ENCODE peak calls at places on chromosomes 16 and 17, in four cellular contexts. B is GM12878, N is H1, H is SK-N-SH. O is an unnamed sample.
A peak's percentile ranks its signal among the peaks of the same experiment; 100 is the strongest.

GRCh38 chr17:44084131-44084538 is 13.6 kb downstream of the G6PC3 start:
- DNase-seq in B (no peak), N (peak; percentile 85), H (peak; percentile 78), O (no peak)

GRCh38 chr16:59324462-59324861 is 590.3 kb upstream of the GOT2 start:
- DNase-seq in B (no peak), N (no peak), H (no peak), O (no peak)

GRCh38 chr17:51734462-51734861 is 424.1 kb downstream of the CA10 start:
- DNase-seq in B (no peak), N (peak; percentile 56), H (no peak), O (no peak)

GRCh38 chr17:30225919-30226553 is 9.5 kb downstream of the SLC6A4 start:
- DNase-seq in B (no peak), N (no peak), H (no peak), O (peak; percentile 96)

GRCh38 chr17:29710891-29711418 is 88.2 kb upstream of the CORO6 start:
- DNase-seq in B (no peak), N (no peak), H (peak; percentile 85), O (peak; percentile 35)

GRCh38 chr17:3887811-3888210 is 5.0 kb downstream of the CAMKK1 start:
- DNase-seq in B (no peak), N (no peak), H (no peak), O (no peak)

GRCh38 chr17:59899099-59899498 is 6.2 kb downstream of the RPS6KB1 start:
- DNase-seq in B (no peak), N (no peak), H (no peak), O (no peak)

GRCh38 chr16:19829844-19830703 is 54.6 kb downstream of the GPRC5B start:
- DNase-seq in B (no peak), N (no peak), H (no peak), O (no peak)

GRCh38 chr17:21210411-21211076 is 3.4 kb downstream of the TMEM11 start:
- DNase-seq in B (no peak), N (no peak), H (no peak), O (no peak)

GRCh38 chr17:59004338-59005111 is 102.2 kb downstream of the TRIM37 start:
- DNase-seq in B (peak; percentile 48), N (peak; percentile 79), H (peak; percentile 63), O (peak; percentile 58)

GRCh38 chr16:14286381-14287230 is 215.5 kb downstream of the MRTFB start:
- DNase-seq in B (no peak), N (peak; percentile 74), H (no peak), O (no peak)

GRCh38 chr17:45172541-45173286 is 11.0 kb downstream of the HEXIM2 start:
- DNase-seq in B (no peak), N (peak; percentile 70), H (peak; percentile 93), O (peak; percentile 97)

GRCh38 chr16:24009060-24009459 is 173.3 kb downstream of the PRKCB start:
- DNase-seq in B (peak; percentile 28), N (no peak), H (no peak), O (no peak)

GRCh38 chr16:2776500-2777139 is 460 bp downstream of the ELOB start:
- DNase-seq in B (no peak), N (no peak), H (no peak), O (no peak)

DNA sequence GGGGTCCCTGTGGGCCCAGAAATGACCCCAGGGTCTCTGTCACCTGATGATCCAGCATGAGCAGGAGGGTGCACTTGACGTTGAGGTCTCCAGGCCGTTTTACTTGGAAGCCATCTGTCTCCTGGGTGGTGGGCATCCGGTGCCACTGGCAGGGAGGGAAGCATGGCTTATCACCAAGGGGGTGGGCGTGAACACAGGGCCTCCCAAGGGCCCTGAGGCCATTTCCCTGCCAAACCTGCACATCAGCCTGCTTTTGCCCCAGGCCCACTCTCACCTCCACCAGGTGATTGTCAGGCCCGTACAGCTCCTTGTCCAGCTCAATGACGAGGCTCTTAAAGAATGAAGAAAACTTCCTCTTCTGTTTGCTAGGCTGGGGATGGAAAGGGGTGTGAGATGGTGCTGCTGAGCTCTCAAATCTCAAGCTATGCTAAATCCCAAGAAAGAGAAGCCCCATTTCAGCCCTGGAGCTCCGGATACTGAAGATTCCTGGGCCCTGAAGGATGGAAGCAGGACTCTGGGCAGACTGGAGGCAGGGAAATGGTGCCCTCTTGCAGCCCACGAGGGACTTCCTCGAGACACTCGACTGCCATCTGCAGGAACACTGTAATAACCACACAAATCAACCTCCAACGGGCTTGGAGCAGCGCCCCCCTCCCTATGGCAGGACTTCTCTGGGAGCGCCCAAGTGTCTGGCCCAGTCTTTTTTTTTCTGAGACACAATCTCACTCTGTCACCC is 7.1 kb upstream of the FTSJ3 start:
- DNase-seq in B (no peak), N (peak; percentile 70), H (peak; percentile 87), O (peak; percentile 81)
- TF ChIP-seq TCF12 in B (no peak), N (no peak), H (no peak), O (no peak)

DNA sequence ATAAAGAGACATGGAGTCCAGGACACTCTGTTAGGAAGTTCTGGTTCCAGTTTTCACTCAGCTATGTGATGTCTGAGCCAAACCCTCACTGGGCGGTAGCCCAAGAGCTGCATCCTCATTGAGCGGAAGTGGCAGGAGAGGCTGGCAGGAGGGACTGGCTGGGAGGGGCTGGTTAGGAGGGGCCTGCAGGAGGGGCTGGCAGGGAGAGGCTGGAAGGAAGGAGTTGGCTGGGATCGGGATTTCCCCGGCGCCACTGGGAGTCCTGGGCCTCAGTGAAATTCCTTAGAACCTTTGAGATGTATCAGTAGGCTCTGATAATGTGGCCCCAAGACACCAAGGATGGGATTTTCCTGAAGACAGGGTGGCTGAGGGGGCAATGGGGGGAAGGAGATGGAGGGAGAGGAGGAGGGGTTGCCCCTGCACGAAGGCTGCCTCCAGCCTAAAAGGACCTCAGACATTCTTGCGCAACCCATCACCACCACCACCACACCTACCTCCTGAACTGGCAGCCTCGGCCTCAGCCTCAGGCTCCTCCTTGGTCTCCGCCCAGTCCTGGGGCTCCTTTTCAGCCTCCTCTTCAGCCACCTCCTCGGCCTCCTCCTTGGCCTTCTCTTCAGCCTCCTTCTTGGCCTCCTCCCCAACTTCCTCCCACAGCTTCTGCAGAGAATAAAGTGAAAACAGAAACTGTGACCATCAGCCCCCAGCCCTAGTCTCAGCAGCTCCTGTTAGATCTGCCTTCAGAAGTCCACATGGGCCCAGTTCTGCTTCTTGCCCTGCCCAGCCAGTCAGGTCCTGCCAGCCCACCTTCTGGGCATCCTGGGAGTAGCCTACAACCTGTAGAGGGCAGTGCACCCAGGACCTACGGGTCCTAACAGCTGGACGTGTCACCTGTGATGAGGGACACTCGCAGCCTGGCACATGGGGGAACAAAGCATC is 31.7 kb downstream of the CNGB1 start:
- DNase-seq in B (no peak), N (no peak), H (no peak), O (peak; percentile 22)
- TF ChIP-seq TCF12 in B (no peak), N (no peak), H (no peak), O (no peak)

GRCh38 chr16:85430523-85431381 is 182.4 kb upstream of the GSE1 start:
- DNase-seq in B (no peak), N (peak; percentile 56), H (peak; percentile 72), O (no peak)

GRCh38 chr16:85431431-85432124 is 181.5 kb upstream of the GSE1 start:
- DNase-seq in B (no peak), N (peak; percentile 46), H (peak; percentile 72), O (no peak)

GRCh38 chr16:85429776-85430522 is 183.2 kb upstream of the GSE1 start:
- DNase-seq in B (no peak), N (no peak), H (no peak), O (no peak)

GRCh38 chr16:85433477-85433876 is 179.6 kb upstream of the GSE1 start:
- DNase-seq in B (no peak), N (no peak), H (no peak), O (no peak)

GRCh38 chr16:85432606-85433005 is 180.5 kb upstream of the GSE1 start:
- DNase-seq in B (no peak), N (no peak), H (no peak), O (no peak)
- TF ChIP-seq TCF12 in B (no peak), N (no peak), H (no peak), O (no peak)

DNA sequence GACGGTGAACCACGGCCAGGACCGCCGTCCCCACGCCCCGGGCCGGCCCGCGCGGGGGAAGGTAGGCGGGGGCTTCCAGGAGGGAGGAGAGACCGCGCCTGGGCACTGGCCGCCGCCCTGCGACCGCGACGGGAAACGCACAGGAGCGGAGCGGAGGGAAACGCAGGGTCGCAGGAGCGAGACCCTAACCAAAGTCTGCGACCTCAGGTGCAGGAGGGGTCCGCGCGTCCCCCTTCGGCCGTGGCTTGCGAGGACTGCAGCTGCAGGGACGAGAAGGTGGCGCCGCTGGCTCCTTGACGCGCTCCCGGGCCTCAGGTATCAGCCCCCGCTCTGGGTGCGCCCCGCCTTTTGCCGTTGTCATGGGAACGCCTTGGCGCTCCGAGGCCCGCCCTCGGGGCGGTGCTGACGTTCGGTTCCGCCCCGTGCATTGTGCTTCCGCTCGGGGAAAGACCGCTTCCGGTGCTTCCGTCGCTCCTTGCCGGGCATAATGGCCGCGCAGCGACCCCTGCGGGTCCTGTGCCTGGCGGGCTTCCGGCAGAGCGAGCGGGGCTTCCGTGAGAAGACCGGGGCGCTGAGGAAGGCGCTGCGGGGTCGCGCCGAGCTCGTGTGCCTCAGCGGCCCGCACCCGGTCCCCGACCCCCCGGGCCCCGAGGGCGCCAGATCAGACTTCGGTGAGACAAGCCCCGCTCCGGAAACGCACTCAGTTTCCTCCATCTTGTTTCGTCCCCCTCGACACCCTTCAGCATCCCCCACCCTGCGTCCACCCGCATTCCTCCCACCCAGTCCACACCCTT is at the start of gene OVCA2:
- DNase-seq in B (peak; percentile 77), N (peak; percentile 96), H (peak; percentile 97), O (peak; percentile 80)
- TF ChIP-seq TCF12 in B (peak; percentile 39), N (no peak), H (no peak), O (no peak)

GRCh38 chr17:80646328-80646727 is 101.7 kb downstream of the RPTOR start:
- DNase-seq in B (no peak), N (no peak), H (no peak), O (no peak)

GRCh38 chr17:80649672-80650338 is 105.2 kb downstream of the RPTOR start:
- DNase-seq in B (no peak), N (peak; percentile 73), H (peak; percentile 79), O (peak; percentile 77)

GRCh38 chr17:80645706-80646325 is 101.2 kb downstream of the RPTOR start:
- DNase-seq in B (no peak), N (no peak), H (peak; percentile 82), O (no peak)

GRCh38 chr17:80649200-80649644 is 104.6 kb downstream of the RPTOR start:
- DNase-seq in B (no peak), N (no peak), H (no peak), O (no peak)

DNA sequence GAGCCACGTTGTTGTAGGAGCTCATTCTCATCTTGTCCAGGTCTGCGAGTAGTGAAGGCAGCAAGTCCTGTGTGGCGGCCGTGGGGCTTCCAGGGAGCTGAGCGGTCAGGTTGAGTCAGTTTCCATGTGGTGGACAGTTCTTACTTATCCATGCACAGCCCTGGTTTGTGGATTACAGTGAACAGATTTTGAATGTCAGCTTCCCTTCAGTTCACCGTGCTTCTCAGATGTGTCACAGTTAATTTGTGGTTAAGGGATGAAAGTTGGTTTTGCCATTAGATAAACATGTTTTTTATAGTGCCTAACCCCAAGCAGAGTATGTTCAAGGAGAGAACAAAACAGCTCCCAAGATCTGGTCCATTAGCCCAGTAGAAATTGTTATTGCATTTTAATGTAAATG is 103.1 kb downstream of the RPTOR start:
- DNase-seq in B (no peak), N (no peak), H (no peak), O (no peak)
- TF ChIP-seq TCF12 in B (no peak), N (no peak), H (no peak), O (no peak)

O was measured in HepG2.